ENCODE peak calls at places on chromosomes 3 and 15, in ten cellular contexts. One of them, this sample, is unnamed.

GRCh38 chr3:194592798-194593752 is 40.1 kb downstream of the TMEM44 start:
- DNase-seq in CD4-positive, alpha-beta T cell: no peak
- DNase-seq in IMR-90: peak
- DNase-seq in Calu3: peak
- DNase-seq in astrocyte of the spinal cord: peak
- DNase-seq in GM13976: no peak
- DNase-seq in HFF-Myc: peak
- DNase-seq in body of pancreas: no peak
- DNase-seq in progenitor cell of endocrine pancreas: no peak
- DNase-seq in epithelial cell of esophagus: peak
- DNase-seq in this sample: no peak

GRCh38 chr15:69398541-69398940 is 15.6 kb upstream of the KIF23 start:
- DNase-seq in CD4-positive, alpha-beta T cell: no peak
- DNase-seq in IMR-90: peak
- DNase-seq in body of pancreas: no peak
- DNase-seq in HFF-Myc: no peak
- DNase-seq in GM13976: no peak
- DNase-seq in progenitor cell of endocrine pancreas: no peak
- DNase-seq in Calu3: no peak
- DNase-seq in astrocyte of the spinal cord: peak
- DNase-seq in epithelial cell of esophagus: peak
- DNase-seq in this sample: no peak

GRCh38 chr3:197353001-197353866 is 54.8 kb upstream of the DLG1 start:
- DNase-seq in IMR-90: no peak
- DNase-seq in Calu3: no peak
- DNase-seq in epithelial cell of esophagus: no peak
- DNase-seq in HFF-Myc: no peak
- DNase-seq in GM13976: no peak
- DNase-seq in CD4-positive, alpha-beta T cell: no peak
- DNase-seq in astrocyte of the spinal cord: no peak
- DNase-seq in body of pancreas: no peak
- DNase-seq in progenitor cell of endocrine pancreas: no peak
- DNase-seq in this sample: no peak

GRCh38 chr3:177935008-177935407 is 601.2 kb upstream of the KCNMB2 start:
- DNase-seq in CD4-positive, alpha-beta T cell: no peak
- DNase-seq in epithelial cell of esophagus: no peak
- DNase-seq in astrocyte of the spinal cord: no peak
- DNase-seq in progenitor cell of endocrine pancreas: no peak
- DNase-seq in GM13976: no peak
- DNase-seq in Calu3: no peak
- DNase-seq in IMR-90: no peak
- DNase-seq in body of pancreas: no peak
- DNase-seq in HFF-Myc: no peak
- DNase-seq in this sample: no peak

GRCh38 chr3:4514321-4514720 is 21.2 kb downstream of the ITPR1 start:
- DNase-seq in body of pancreas: no peak
- DNase-seq in epithelial cell of esophagus: no peak
- DNase-seq in progenitor cell of endocrine pancreas: no peak
- DNase-seq in HFF-Myc: no peak
- DNase-seq in IMR-90: no peak
- DNase-seq in Calu3: no peak
- DNase-seq in astrocyte of the spinal cord: no peak
- DNase-seq in CD4-positive, alpha-beta T cell: no peak
- DNase-seq in GM13976: no peak
- DNase-seq in this sample: no peak

GRCh38 chr3:120419797-120420196 is 31.0 kb downstream of the FSTL1 start:
- DNase-seq in CD4-positive, alpha-beta T cell: no peak
- DNase-seq in body of pancreas: no peak
- DNase-seq in astrocyte of the spinal cord: peak
- DNase-seq in GM13976: no peak
- DNase-seq in HFF-Myc: no peak
- DNase-seq in IMR-90: no peak
- DNase-seq in epithelial cell of esophagus: no peak
- DNase-seq in progenitor cell of endocrine pancreas: no peak
- DNase-seq in Calu3: no peak
- DNase-seq in this sample: no peak

GRCh38 chr15:84797801-84798200 is 19.4 kb upstream of the ALPK3 start:
- DNase-seq in astrocyte of the spinal cord: no peak
- DNase-seq in HFF-Myc: no peak
- DNase-seq in GM13976: no peak
- DNase-seq in CD4-positive, alpha-beta T cell: no peak
- DNase-seq in progenitor cell of endocrine pancreas: no peak
- DNase-seq in Calu3: no peak
- DNase-seq in IMR-90: no peak
- DNase-seq in body of pancreas: no peak
- DNase-seq in epithelial cell of esophagus: no peak
- DNase-seq in this sample: no peak

GRCh38 chr3:189160519-189161309 is 11.1 kb upstream of the TPRG1 start:
- DNase-seq in progenitor cell of endocrine pancreas: no peak
- DNase-seq in Calu3: peak
- DNase-seq in HFF-Myc: no peak
- DNase-seq in body of pancreas: no peak
- DNase-seq in GM13976: no peak
- DNase-seq in IMR-90: no peak
- DNase-seq in astrocyte of the spinal cord: no peak
- DNase-seq in epithelial cell of esophagus: peak
- DNase-seq in CD4-positive, alpha-beta T cell: no peak
- DNase-seq in this sample: no peak

GRCh38 chr15:63491979-63492378 is 12.4 kb upstream of the USP3 start:
- DNase-seq in CD4-positive, alpha-beta T cell: no peak
- DNase-seq in progenitor cell of endocrine pancreas: no peak
- DNase-seq in body of pancreas: no peak
- DNase-seq in GM13976: no peak
- DNase-seq in epithelial cell of esophagus: no peak
- DNase-seq in astrocyte of the spinal cord: peak
- DNase-seq in HFF-Myc: no peak
- DNase-seq in IMR-90: peak
- DNase-seq in Calu3: no peak
- DNase-seq in this sample: no peak

GRCh38 chr3:4492240-4493007 is 724 bp upstream of the ITPR1 start:
- DNase-seq in epithelial cell of esophagus: peak
- DNase-seq in progenitor cell of endocrine pancreas: peak
- DNase-seq in IMR-90: peak
- DNase-seq in GM13976: peak
- DNase-seq in astrocyte of the spinal cord: peak
- DNase-seq in CD4-positive, alpha-beta T cell: peak
- DNase-seq in body of pancreas: peak
- DNase-seq in Calu3: peak
- DNase-seq in HFF-Myc: peak
- DNase-seq in this sample: peak

GRCh38 chr3:51539291-51539891 is 872 bp downstream of the RAD54L2 start:
- DNase-seq in body of pancreas: peak
- DNase-seq in IMR-90: peak
- DNase-seq in Calu3: peak
- DNase-seq in astrocyte of the spinal cord: peak
- DNase-seq in progenitor cell of endocrine pancreas: no peak
- DNase-seq in epithelial cell of esophagus: peak
- DNase-seq in CD4-positive, alpha-beta T cell: no peak
- DNase-seq in HFF-Myc: no peak
- DNase-seq in GM13976: peak
- DNase-seq in this sample: peak

GRCh38 chr15:38263996-38264395 is 11.4 kb downstream of the SPRED1 start:
- DNase-seq in Calu3: no peak
- DNase-seq in HFF-Myc: no peak
- DNase-seq in astrocyte of the spinal cord: no peak
- DNase-seq in CD4-positive, alpha-beta T cell: no peak
- DNase-seq in GM13976: no peak
- DNase-seq in progenitor cell of endocrine pancreas: no peak
- DNase-seq in epithelial cell of esophagus: no peak
- DNase-seq in IMR-90: peak
- DNase-seq in body of pancreas: no peak
- DNase-seq in this sample: no peak

GRCh38 chr15:38257676-38258075 is 5.0 kb downstream of the SPRED1 start:
- DNase-seq in HFF-Myc: no peak
- DNase-seq in CD4-positive, alpha-beta T cell: no peak
- DNase-seq in epithelial cell of esophagus: peak
- DNase-seq in Calu3: no peak
- DNase-seq in GM13976: no peak
- DNase-seq in progenitor cell of endocrine pancreas: no peak
- DNase-seq in body of pancreas: no peak
- DNase-seq in astrocyte of the spinal cord: no peak
- DNase-seq in IMR-90: no peak
- DNase-seq in this sample: no peak

GRCh38 chr15:38259134-38259533 is 6.5 kb downstream of the SPRED1 start:
- DNase-seq in HFF-Myc: no peak
- DNase-seq in epithelial cell of esophagus: no peak
- DNase-seq in astrocyte of the spinal cord: no peak
- DNase-seq in IMR-90: no peak
- DNase-seq in GM13976: no peak
- DNase-seq in CD4-positive, alpha-beta T cell: no peak
- DNase-seq in body of pancreas: no peak
- DNase-seq in progenitor cell of endocrine pancreas: no peak
- DNase-seq in Calu3: no peak
- DNase-seq in this sample: no peak

GRCh38 chr15:38255690-38256089 is 3.1 kb downstream of the SPRED1 start:
- DNase-seq in GM13976: no peak
- DNase-seq in HFF-Myc: no peak
- DNase-seq in IMR-90: no peak
- DNase-seq in epithelial cell of esophagus: no peak
- DNase-seq in body of pancreas: no peak
- DNase-seq in Calu3: no peak
- DNase-seq in progenitor cell of endocrine pancreas: no peak
- DNase-seq in astrocyte of the spinal cord: no peak
- DNase-seq in CD4-positive, alpha-beta T cell: no peak
- DNase-seq in this sample: no peak

GRCh38 chr15:38260077-38260476 is 7.4 kb downstream of the SPRED1 start:
- DNase-seq in HFF-Myc: no peak
- DNase-seq in CD4-positive, alpha-beta T cell: no peak
- DNase-seq in epithelial cell of esophagus: no peak
- DNase-seq in Calu3: no peak
- DNase-seq in progenitor cell of endocrine pancreas: no peak
- DNase-seq in GM13976: no peak
- DNase-seq in astrocyte of the spinal cord: no peak
- DNase-seq in body of pancreas: no peak
- DNase-seq in IMR-90: peak
- DNase-seq in this sample: no peak
- TF ChIP-seq CTCF in HFF-Myc: peak
- TF ChIP-seq CTCF in CD4-positive, alpha-beta T cell: no peak
- TF ChIP-seq CTCF in epithelial cell of esophagus: no peak
- TF ChIP-seq CTCF in Calu3: no peak
- TF ChIP-seq CTCF in progenitor cell of endocrine pancreas: no peak
- TF ChIP-seq CTCF in GM13976: no peak
- TF ChIP-seq CTCF in astrocyte of the spinal cord: no peak
- TF ChIP-seq CTCF in body of pancreas: no peak
- TF ChIP-seq CTCF in IMR-90: peak
- TF ChIP-seq CTCF in this sample: no peak

GRCh38 chr15:90564109-90564508 is 34.4 kb downstream of the CRTC3 start:
- DNase-seq in progenitor cell of endocrine pancreas: no peak
- DNase-seq in body of pancreas: no peak
- DNase-seq in IMR-90: no peak
- DNase-seq in GM13976: no peak
- DNase-seq in astrocyte of the spinal cord: no peak
- DNase-seq in HFF-Myc: no peak
- DNase-seq in epithelial cell of esophagus: no peak
- DNase-seq in CD4-positive, alpha-beta T cell: no peak
- DNase-seq in Calu3: no peak
- DNase-seq in this sample: no peak
- TF ChIP-seq CTCF in progenitor cell of endocrine pancreas: no peak
- TF ChIP-seq CTCF in body of pancreas: no peak
- TF ChIP-seq CTCF in IMR-90: no peak
- TF ChIP-seq CTCF in GM13976: no peak
- TF ChIP-seq CTCF in astrocyte of the spinal cord: no peak
- TF ChIP-seq CTCF in HFF-Myc: no peak
- TF ChIP-seq CTCF in epithelial cell of esophagus: no peak
- TF ChIP-seq CTCF in CD4-positive, alpha-beta T cell: no peak
- TF ChIP-seq CTCF in Calu3: no peak
- TF ChIP-seq CTCF in this sample: no peak

GRCh38 chr3:21751891-21752290 is 881 bp upstream of the ZNF385D start:
- DNase-seq in astrocyte of the spinal cord: no peak
- DNase-seq in CD4-positive, alpha-beta T cell: no peak
- DNase-seq in progenitor cell of endocrine pancreas: no peak
- DNase-seq in body of pancreas: no peak
- DNase-seq in IMR-90: no peak
- DNase-seq in HFF-Myc: no peak
- DNase-seq in epithelial cell of esophagus: no peak
- DNase-seq in Calu3: no peak
- DNase-seq in GM13976: no peak
- DNase-seq in this sample: no peak

GRCh38 chr3:21754839-21755238 is 3.8 kb upstream of the ZNF385D start:
- DNase-seq in HFF-Myc: no peak
- DNase-seq in body of pancreas: no peak
- DNase-seq in CD4-positive, alpha-beta T cell: no peak
- DNase-seq in astrocyte of the spinal cord: no peak
- DNase-seq in GM13976: no peak
- DNase-seq in Calu3: no peak
- DNase-seq in progenitor cell of endocrine pancreas: no peak
- DNase-seq in epithelial cell of esophagus: no peak
- DNase-seq in IMR-90: no peak
- DNase-seq in this sample: no peak

GRCh38 chr3:21750291-21750690 is 719 bp downstream of the ZNF385D start:
- DNase-seq in HFF-Myc: no peak
- DNase-seq in GM13976: no peak
- DNase-seq in progenitor cell of endocrine pancreas: no peak
- DNase-seq in IMR-90: peak
- DNase-seq in epithelial cell of esophagus: peak
- DNase-seq in astrocyte of the spinal cord: peak
- DNase-seq in CD4-positive, alpha-beta T cell: no peak
- DNase-seq in Calu3: no peak
- DNase-seq in body of pancreas: no peak
- DNase-seq in this sample: no peak

GRCh38 chr3:21750831-21751391 is at the start of gene ZNF385D:
- DNase-seq in HFF-Myc: peak
- DNase-seq in epithelial cell of esophagus: peak
- DNase-seq in Calu3: no peak
- DNase-seq in progenitor cell of endocrine pancreas: peak
- DNase-seq in astrocyte of the spinal cord: peak
- DNase-seq in GM13976: no peak
- DNase-seq in CD4-positive, alpha-beta T cell: no peak
- DNase-seq in IMR-90: peak
- DNase-seq in body of pancreas: peak
- DNase-seq in this sample: no peak

GRCh38 chr3:21752749-21753347 is 1.8 kb upstream of the ZNF385D start:
- DNase-seq in IMR-90: peak
- DNase-seq in progenitor cell of endocrine pancreas: no peak
- DNase-seq in GM13976: peak
- DNase-seq in Calu3: peak
- DNase-seq in epithelial cell of esophagus: peak
- DNase-seq in body of pancreas: no peak
- DNase-seq in astrocyte of the spinal cord: peak
- DNase-seq in HFF-Myc: peak
- DNase-seq in CD4-positive, alpha-beta T cell: no peak
- DNase-seq in this sample: peak
- TF ChIP-seq CTCF in IMR-90: peak
- TF ChIP-seq CTCF in progenitor cell of endocrine pancreas: peak
- TF ChIP-seq CTCF in GM13976: no peak
- TF ChIP-seq CTCF in Calu3: no peak
- TF ChIP-seq CTCF in epithelial cell of esophagus: peak
- TF ChIP-seq CTCF in body of pancreas: peak
- TF ChIP-seq CTCF in astrocyte of the spinal cord: peak
- TF ChIP-seq CTCF in HFF-Myc: peak
- TF ChIP-seq CTCF in CD4-positive, alpha-beta T cell: no peak
- TF ChIP-seq CTCF in this sample: peak

GRCh38 chr3:186529204-186529999 is 14.8 kb downstream of the CRYGS start:
- DNase-seq in body of pancreas: no peak
- DNase-seq in astrocyte of the spinal cord: no peak
- DNase-seq in Calu3: no peak
- DNase-seq in GM13976: no peak
- DNase-seq in CD4-positive, alpha-beta T cell: no peak
- DNase-seq in IMR-90: no peak
- DNase-seq in progenitor cell of endocrine pancreas: no peak
- DNase-seq in HFF-Myc: no peak
- DNase-seq in epithelial cell of esophagus: no peak
- DNase-seq in this sample: no peak
- TF ChIP-seq CTCF in body of pancreas: no peak
- TF ChIP-seq CTCF in astrocyte of the spinal cord: no peak
- TF ChIP-seq CTCF in Calu3: no peak
- TF ChIP-seq CTCF in GM13976: peak
- TF ChIP-seq CTCF in CD4-positive, alpha-beta T cell: no peak
- TF ChIP-seq CTCF in IMR-90: no peak
- TF ChIP-seq CTCF in progenitor cell of endocrine pancreas: peak
- TF ChIP-seq CTCF in HFF-Myc: no peak
- TF ChIP-seq CTCF in epithelial cell of esophagus: peak
- TF ChIP-seq CTCF in this sample: peak

GRCh38 chr3:12829886-12830784 is 11.2 kb downstream of the RPL32 start:
- DNase-seq in body of pancreas: no peak
- DNase-seq in IMR-90: no peak
- DNase-seq in CD4-positive, alpha-beta T cell: no peak
- DNase-seq in HFF-Myc: no peak
- DNase-seq in Calu3: no peak
- DNase-seq in GM13976: no peak
- DNase-seq in epithelial cell of esophagus: peak
- DNase-seq in astrocyte of the spinal cord: no peak
- DNase-seq in progenitor cell of endocrine pancreas: no peak
- DNase-seq in this sample: no peak
- TF ChIP-seq CTCF in body of pancreas: no peak
- TF ChIP-seq CTCF in IMR-90: peak
- TF ChIP-seq CTCF in CD4-positive, alpha-beta T cell: no peak
- TF ChIP-seq CTCF in HFF-Myc: no peak
- TF ChIP-seq CTCF in Calu3: no peak
- TF ChIP-seq CTCF in GM13976: no peak
- TF ChIP-seq CTCF in epithelial cell of esophagus: no peak
- TF ChIP-seq CTCF in astrocyte of the spinal cord: peak
- TF ChIP-seq CTCF in progenitor cell of endocrine pancreas: no peak
- TF ChIP-seq CTCF in this sample: no peak